ENCODE peak calls at places on chromosomes 5 and 9, in four cellular contexts. A is GM12878, X is K562, R is HepG2. W is an unnamed sample.
A peak's percentile ranks its signal among the peaks of the same experiment; 100 is the strongest.

GRCh38 chr9:8660383-8660782 is 860.8 kb upstream of the DMAC1 start:
- DNase-seq in A (no peak), X (no peak), R (no peak), W (no peak)

GRCh38 chr5:135353952-135354721 is 44.9 kb downstream of the MACROH2A1 start:
- DNase-seq in A (no peak), X (no peak), R (no peak), W (no peak)

GRCh38 chr9:34291019-34291418 is 38.0 kb downstream of the KIF24 start:
- DNase-seq in A (no peak), X (no peak), R (no peak), W (no peak)

GRCh38 chr5:91352831-91353695 is 30.1 kb downstream of the ARRDC3 start:
- DNase-seq in A (no peak), X (no peak), R (no peak), W (no peak)

GRCh38 chr9:75200892-75201470 is 112.7 kb downstream of the OSTF1 start:
- DNase-seq in A (no peak), X (peak; percentile 52), R (peak; percentile 47), W (peak; percentile 21)

GRCh38 chr9:124040186-124040920 is 28.8 kb downstream of the LHX2 start:
- DNase-seq in A (no peak), X (no peak), R (no peak), W (no peak)

GRCh38 chr9:87290241-87290700 is 207.4 kb upstream of the DAPK1 start:
- DNase-seq in A (no peak), X (no peak), R (no peak), W (peak; percentile 33)

GRCh38 chr5:156783092-156783491 is 67.0 kb upstream of the PPP1R2B start:
- DNase-seq in A (no peak), X (no peak), R (no peak), W (no peak)

GRCh38 chr5:128905225-128906110 is 59.8 kb upstream of the SLC27A6 start:
- DNase-seq in A (no peak), X (peak; percentile 74), R (peak; percentile 34), W (peak; percentile 50)

GRCh38 chr5:40736103-40736875 is 19.5 kb downstream of the TTC33 start:
- DNase-seq in A (peak; percentile 37), X (peak; percentile 73), R (peak; percentile 48), W (peak; percentile 33)

GRCh38 chr5:98110270-98110669 is 663.2 kb upstream of the RGMB start:
- DNase-seq in A (no peak), X (no peak), R (no peak), W (no peak)

GRCh38 chr5:37015795-37016666 is 139.5 kb downstream of the NIPBL start:
- DNase-seq in A (no peak), X (no peak), R (no peak), W (no peak)

GRCh38 chr9:136185596-136185995 is 19.3 kb downstream of the LHX3 start:
- DNase-seq in A (no peak), X (no peak), R (no peak), W (no peak)

GRCh38 chr9:71911908-71912325 is 478 bp downstream of the C9orf85 start:
- DNase-seq in A (no peak), X (no peak), R (no peak), W (no peak)

GRCh38 chr9:2039294-2040180 is 24.4 kb downstream of the SMARCA2 start:
- DNase-seq in A (no peak), X (no peak), R (no peak), W (no peak)

GRCh38 chr9:135299239-135299590 is 180.4 kb upstream of the PPP1R26 start:
- DNase-seq in A (no peak), X (no peak), R (no peak), W (no peak)

GRCh38 chr9:4890242-4890641 is 94.8 kb upstream of the JAK2 start:
- DNase-seq in A (no peak), X (no peak), R (no peak), W (no peak)

GRCh38 chr9:9747787-9748186 is 865.0 kb downstream of the PTPRD start:
- DNase-seq in A (no peak), X (no peak), R (no peak), W (no peak)

GRCh38 chr9:131530546-131530929 is 525 bp downstream of the UCK1 start:
- DNase-seq in A (no peak), X (peak; percentile 46), R (peak; percentile 24), W (peak; percentile 66)

GRCh38 chr5:11377896-11378295 is 526.4 kb downstream of the CTNND2 start:
- DNase-seq in A (no peak), X (no peak), R (no peak), W (no peak)

GRCh38 chr9:34984049-34984448 is 5.5 kb upstream of the DNAJB5 start:
- DNase-seq in A (no peak), X (peak; percentile 42), R (no peak), W (peak; percentile 32)

GRCh38 chr5:141475625-141476131 is at the start of gene PCDHGC3:
- DNase-seq in A (peak; percentile 40), X (peak; percentile 16), R (peak; percentile 41), W (peak; percentile 82)

GRCh38 chr5:179257190-179257741 is 88.0 kb downstream of the ADAMTS2 start:
- DNase-seq in A (no peak), X (no peak), R (no peak), W (no peak)

GRCh38 chr5:88889165-88890069 is 6.4 kb upstream of the MEF2C start:
- DNase-seq in A (no peak), X (no peak), R (no peak), W (no peak)

GRCh38 chr5:424259-425110 is 18.5 kb upstream of the EXOC3 start:
- DNase-seq in A (peak; percentile 82), X (no peak), R (no peak), W (no peak)

GRCh38 chr5:15790446-15791005 is 290.5 kb downstream of the FBXL7 start:
- DNase-seq in A (no peak), X (no peak), R (no peak), W (no peak)

GRCh38 chr5:172463031-172463430 is 8.7 kb upstream of the SH3PXD2B start:
- DNase-seq in A (no peak), X (no peak), R (no peak), W (no peak)

GRCh38 chr9:37302277-37302676 is 120.2 kb upstream of the GRHPR start:
- DNase-seq in A (peak; percentile 90), X (no peak), R (no peak), W (no peak)

GRCh38 chr9:37295796-37296195 is 126.7 kb upstream of the GRHPR start:
- DNase-seq in A (no peak), X (peak; percentile 52), R (no peak), W (peak; percentile 10)

GRCh38 chr9:37297592-37297991 is 124.9 kb upstream of the GRHPR start:
- DNase-seq in A (no peak), X (no peak), R (no peak), W (no peak)

GRCh38 chr9:37301369-37302172 is 120.9 kb upstream of the GRHPR start:
- DNase-seq in A (no peak), X (peak; percentile 42), R (no peak), W (no peak)

GRCh38 chr9:37300620-37301368 is 121.7 kb upstream of the GRHPR start:
- DNase-seq in A (no peak), X (peak; percentile 75), R (no peak), W (no peak)
- TF ChIP-seq SP1 in A (no peak), X (no peak), R (no peak), W (no peak)

GRCh38 chr9:91328186-91328585 is 33.5 kb downstream of the AUH start:
- DNase-seq in A (no peak), X (no peak), R (no peak), W (no peak)
- TF ChIP-seq TARDBP in A (no peak), X (no peak), R (no peak), W (no peak)

GRCh38 chr5:153704110-153704509 is 213.6 kb downstream of the GRIA1 start:
- DNase-seq in A (no peak), X (no peak), R (no peak), W (no peak)
- TF ChIP-seq SP1 in A (no peak), X (no peak), R (no peak), W (no peak)

DNA sequence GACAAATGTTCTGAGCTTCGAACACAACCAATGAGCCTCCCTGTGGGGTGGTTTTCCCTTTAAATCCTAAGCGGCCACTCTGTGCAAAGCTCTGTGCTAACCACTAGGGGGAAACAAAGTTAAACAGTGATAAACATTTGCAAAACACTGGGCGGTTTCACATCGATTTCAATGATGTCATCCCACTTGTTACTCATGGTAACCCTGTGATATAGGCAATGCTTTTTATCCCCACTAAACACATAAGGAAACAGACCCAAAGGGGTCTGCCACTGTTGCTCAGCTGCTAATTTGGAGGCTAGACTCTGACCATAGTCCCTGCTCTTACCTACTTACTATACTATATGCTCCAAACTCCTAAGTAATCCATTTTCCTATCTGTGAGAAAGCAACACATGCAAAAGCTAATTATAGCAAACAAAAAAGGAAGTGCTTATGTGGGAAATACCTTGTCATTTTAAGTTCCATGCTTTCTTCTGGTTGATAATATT is 57.3 kb downstream of the PTPN3 start:
- DNase-seq in A (no peak), X (peak; percentile 67), R (peak; percentile 82), W (peak; percentile 79)
- TF ChIP-seq TARDBP in A (no peak), X (no peak), R (no peak), W (no peak)

GRCh38 chr9:24936117-24936516 is 390.4 kb upstream of the IZUMO3 start:
- DNase-seq in A (no peak), X (no peak), R (no peak), W (no peak)
- TF ChIP-seq SP1 in A (no peak), X (no peak), R (no peak), W (no peak)

DNA sequence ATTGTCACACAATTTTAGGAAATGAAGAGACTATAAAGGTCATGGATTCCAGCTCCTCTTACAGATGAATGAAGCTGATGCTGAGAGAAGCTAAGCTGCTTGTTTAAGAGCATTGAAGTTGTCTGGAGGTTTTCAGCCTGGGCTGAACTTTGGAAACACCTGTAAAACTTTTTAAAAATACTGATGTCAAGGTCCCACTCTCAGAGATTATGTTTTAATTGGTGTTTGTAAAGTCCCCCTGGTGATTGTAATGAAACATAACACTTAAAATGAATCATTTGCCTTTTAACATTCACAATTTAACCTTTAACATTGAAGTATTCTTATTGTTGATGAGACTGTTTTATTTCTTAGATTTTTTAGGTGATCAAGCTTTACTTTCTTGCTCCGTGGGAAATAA is 16.4 kb downstream of the RAD23B start:
- DNase-seq in A (no peak), X (no peak), R (no peak), W (no peak)
- TF ChIP-seq TARDBP in A (no peak), X (no peak), R (no peak), W (no peak)

GRCh38 chr9:33151601-33152000 is 15.5 kb downstream of the B4GALT1 start:
- DNase-seq in A (no peak), X (no peak), R (no peak), W (no peak)
- TF ChIP-seq SP1 in A (no peak), X (no peak), R (no peak), W (no peak)

DNA sequence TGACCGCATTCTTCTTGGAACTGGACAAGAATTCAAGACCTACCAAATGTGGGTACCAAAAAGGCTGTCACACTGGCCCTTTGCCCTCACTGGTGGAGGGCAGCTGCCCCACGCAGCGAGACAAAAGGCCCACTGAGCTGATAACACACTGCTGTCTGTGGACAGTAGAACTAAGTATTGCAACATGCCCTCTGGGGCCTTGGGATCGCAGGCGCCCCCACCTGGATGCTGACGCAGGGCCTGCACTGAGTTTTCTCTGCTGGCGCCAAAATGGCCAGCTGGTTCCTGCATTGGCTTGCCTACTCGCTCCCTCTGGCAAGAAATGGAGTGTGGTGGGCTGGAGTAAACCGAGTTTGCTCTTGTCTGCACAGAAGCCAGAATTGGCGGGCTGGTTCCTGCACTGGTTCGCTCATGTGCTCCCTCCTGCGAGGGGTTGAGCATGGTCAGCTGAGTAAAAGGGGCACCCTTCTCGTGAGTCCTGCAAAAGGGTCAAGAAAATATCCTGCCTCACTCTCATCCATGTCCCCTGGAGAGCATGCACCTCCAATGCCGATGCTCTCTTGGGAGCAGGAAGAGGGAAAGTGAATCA is 55.7 kb downstream of the NXNL2 start:
- DNase-seq in A (no peak), X (peak; percentile 20), R (peak; percentile 6), W (no peak)
- TF ChIP-seq TARDBP in A (no peak), X (no peak), R (no peak), W (no peak)

W was measured in HEK293T.